ENCODE peak calls at places on chromosomes 4 and X, in five cellular contexts. D is A549, R is iris pigment epithelial cell, I is AG10803, L is GM12878. M is an unnamed sample.

GRCh38 chr4:101232074-101232776 is 115.1 kb downstream of the PPP3CA start:
- DNase-seq in D (no peak), R (peak; percentile 87), I (peak; percentile 77), L (no peak), M (no peak)

GRCh38 chrX:19842542-19842941 is 44.9 kb downstream of the SH3KBP1 start:
- DNase-seq in D (no peak), R (no peak), I (no peak), L (no peak), M (no peak)

GRCh38 chr4:56850910-56851309 is 29.4 kb upstream of the SPINK2 start:
- DNase-seq in D (no peak), R (no peak), I (no peak), L (no peak), M (no peak)

GRCh38 chr4:88341227-88342192 is 37.1 kb upstream of the HERC6 start:
- DNase-seq in D (peak; percentile 41), R (peak; percentile 97), I (peak; percentile 82), L (no peak), M (no peak)

GRCh38 chr4:168432419-168433146 is 47.7 kb downstream of the DDX60L start:
- DNase-seq in D (no peak), R (peak; percentile 27), I (no peak), L (no peak), M (no peak)

GRCh38 chr4:61507091-61507490 is 307.0 kb downstream of the ADGRL3 start:
- DNase-seq in D (no peak), R (no peak), I (no peak), L (no peak), M (no peak)

GRCh38 chr4:102759835-102760644 is 728 bp downstream of the MANBA start:
- DNase-seq in D (peak; percentile 21), R (peak; percentile 52), I (peak; percentile 45), L (peak; percentile 40), M (peak; percentile 11)

GRCh38 chr4:139416073-139416673 is 37.7 kb upstream of the RAB33B start:
- DNase-seq in D (no peak), R (peak; percentile 60), I (peak; percentile 61), L (no peak), M (no peak)

GRCh38 chrX:103845165-103845653 is 13.2 kb upstream of the RAB9B start:
- DNase-seq in D (peak; percentile 44), R (peak; percentile 86), I (peak; percentile 85), L (peak; percentile 33), M (no peak)

GRCh38 chrX:45745479-45745878 is 544.8 kb upstream of the DIPK2B start:
- DNase-seq in D (no peak), R (peak; percentile 4), I (peak; percentile 17), L (no peak), M (no peak)

GRCh38 chr4:88817740-88818139 is 120.1 kb upstream of the NAP1L5 start:
- DNase-seq in D (no peak), R (no peak), I (no peak), L (no peak), M (no peak)

GRCh38 chrX:48025561-48025960 is 18.8 kb downstream of the SPACA5 start:
- DNase-seq in D (peak; percentile 15), R (peak; percentile 60), I (peak; percentile 60), L (peak; percentile 28), M (no peak)

GRCh38 chr4:27016551-27016950 is 155.9 kb downstream of the STIM2 start:
- DNase-seq in D (no peak), R (peak; percentile 23), I (no peak), L (no peak), M (no peak)

GRCh38 chr4:40507977-40508376 is 121.7 kb downstream of the RBM47 start:
- DNase-seq in D (no peak), R (no peak), I (no peak), L (no peak), M (no peak)

GRCh38 chr4:25590171-25590570 is 65.5 kb upstream of the SLC34A2 start:
- DNase-seq in D (no peak), R (peak; percentile 17), I (no peak), L (no peak), M (no peak)

GRCh38 chr4:172996571-172997216 is 171.9 kb upstream of the GALNT7 start:
- DNase-seq in D (no peak), R (peak; percentile 89), I (peak; percentile 11), L (no peak), M (no peak)

GRCh38 chr4:77695769-77696168 is 90.1 kb downstream of the CXCL13 start:
- DNase-seq in D (peak; percentile 50), R (peak; percentile 97), I (peak; percentile 88), L (no peak), M (no peak)

GRCh38 chrX:13376857-13377441 is 57.1 kb upstream of the ATXN3L start:
- DNase-seq in D (no peak), R (peak; percentile 93), I (peak; percentile 99), L (no peak), M (no peak)

GRCh38 chr4:2396781-2397368 is 21.6 kb downstream of the ZFYVE28 start:
- DNase-seq in D (no peak), R (no peak), I (no peak), L (no peak), M (no peak)

GRCh38 chr4:48879561-48880442 is 26.8 kb downstream of the OCIAD2 start:
- DNase-seq in D (no peak), R (no peak), I (no peak), L (no peak), M (no peak)

GRCh38 chr4:86939737-86940141 is 4.9 kb downstream of the AFF1 start:
- DNase-seq in D (no peak), R (no peak), I (no peak), L (peak; percentile 98), M (peak; percentile 6)

GRCh38 chrX:124344246-124344645 is 2.1 kb upstream of the SH2D1A start:
- DNase-seq in D (no peak), R (no peak), I (no peak), L (no peak), M (no peak)

GRCh38 chr4:128524311-128524710 is 236.7 kb upstream of the PGRMC2 start:
- DNase-seq in D (peak; percentile 51), R (peak; percentile 91), I (peak; percentile 89), L (no peak), M (no peak)

GRCh38 chrX:56800801-56801200 is 71.8 kb downstream of the NBDY start:
- DNase-seq in D (no peak), R (no peak), I (no peak), L (no peak), M (no peak)

GRCh38 chr4:48570646-48571220 is 80.7 kb downstream of the ZAR1 start:
- DNase-seq in D (no peak), R (peak; percentile 74), I (peak; percentile 55), L (no peak), M (no peak)

GRCh38 chr4:30461218-30461617 is 259.0 kb upstream of the PCDH7 start:
- DNase-seq in D (no peak), R (no peak), I (no peak), L (peak; percentile 19), M (no peak)

GRCh38 chr4:174394915-174395314 is 111.2 kb downstream of the CEP44 start:
- DNase-seq in D (no peak), R (peak; percentile 83), I (peak; percentile 15), L (no peak), M (no peak)

GRCh38 chr4:122865421-122865820 is 38.8 kb downstream of the FGF2 start:
- DNase-seq in D (no peak), R (peak; percentile 36), I (peak; percentile 56), L (no peak), M (no peak)

GRCh38 chrX:16839852-16840460 is 30.2 kb downstream of the RBBP7 start:
- DNase-seq in D (no peak), R (peak; percentile 95), I (peak; percentile 71), L (no peak), M (no peak)

GRCh38 chr4:17469931-17470674 is 41.8 kb downstream of the QDPR start:
- DNase-seq in D (no peak), R (peak; percentile 11), I (peak; percentile 5), L (no peak), M (no peak)

GRCh38 chr4:158996669-158997074 is 106.2 kb upstream of the RAPGEF2 start:
- DNase-seq in D (peak; percentile 49), R (peak; percentile 95), I (peak; percentile 93), L (no peak), M (no peak)

GRCh38 chr4:88188738-88189417 is 30.4 kb upstream of the ABCG2 start:
- DNase-seq in D (no peak), R (no peak), I (no peak), L (no peak), M (no peak)

GRCh38 chrX:1360171-1360570 is 23.6 kb downstream of the IL3RA start:
- DNase-seq in D (no peak), R (no peak), I (no peak), L (no peak), M (no peak)

GRCh38 chr4:48268956-48269860 is at the start of gene TEC:
- DNase-seq in D (peak; percentile 38), R (peak; percentile 26), I (peak; percentile 5), L (no peak), M (peak; percentile 10)

M was measured in esophagus squamous epithelium.